ENCODE peak calls at places on chromosomes 6 and 20, in four cellular contexts. W, S, X and P are unnamed samples.

GRCh38 chr6:14037402-14038277 is 79.9 kb upstream of the CD83 start:
- DNase-seq in W (peak; percentile 27), S (no peak), X (no peak), P (no peak)

GRCh38 chr6:163282672-163283071 is 131.8 kb upstream of the QKI start:
- DNase-seq in W (no peak), S (no peak), X (no peak), P (no peak)

GRCh38 chr6:45951771-45952529 is 63.7 kb downstream of the CLIC5 start:
- DNase-seq in W (no peak), S (no peak), X (no peak), P (no peak)

GRCh38 chr20:51480507-51481270 is 61.8 kb downstream of the NFATC2 start:
- DNase-seq in W (no peak), S (no peak), X (no peak), P (no peak)

GRCh38 chr6:134846865-134847264 is 103.0 kb downstream of the ALDH8A1 start:
- DNase-seq in W (no peak), S (no peak), X (no peak), P (no peak)

GRCh38 chr6:116405147-116405546 is 34.4 kb downstream of the DSE start:
- DNase-seq in W (no peak), S (no peak), X (no peak), P (no peak)

GRCh38 chr6:155183095-155183494 is 80.7 kb upstream of the CLDN20 start:
- DNase-seq in W (no peak), S (no peak), X (no peak), P (no peak)

GRCh38 chr20:37308098-37309050 is 18.9 kb downstream of the MANBAL start:
- DNase-seq in W (no peak), S (no peak), X (no peak), P (no peak)

GRCh38 chr6:9789201-9789600 is 625.7 kb downstream of the TFAP2A start:
- DNase-seq in W (no peak), S (no peak), X (no peak), P (no peak)

GRCh38 chr6:29968130-29968529 is 25.8 kb downstream of the HLA-A start:
- DNase-seq in W (no peak), S (peak; percentile 40), X (peak; percentile 35), P (no peak)

GRCh38 chr6:135180458-135181332 is at the start of gene MYB:
- DNase-seq in W (peak; percentile 95), S (no peak), X (no peak), P (no peak)

GRCh38 chr20:50305636-50306477 is 115.2 kb downstream of the CEBPB start:
- DNase-seq in W (no peak), S (no peak), X (peak; percentile 98), P (no peak)

GRCh38 chr20:36030143-36030542 is 61.8 kb downstream of the CNBD2 start:
- DNase-seq in W (no peak), S (no peak), X (no peak), P (no peak)

GRCh38 chr20:41023549-41023948 is 5.1 kb upstream of the TOP1 start:
- DNase-seq in W (no peak), S (no peak), X (no peak), P (no peak)

GRCh38 chr6:152680151-152680550 is 17.5 kb upstream of the MYCT1 start:
- DNase-seq in W (no peak), S (no peak), X (no peak), P (no peak)

GRCh38 chr6:158706369-158706982 is 56.6 kb downstream of the SYTL3 start:
- DNase-seq in W (peak; percentile 71), S (peak; percentile 80), X (peak; percentile 52), P (no peak)

GRCh38 chr20:63855363-63856110 is 5.8 kb upstream of the ABHD16B start:
- DNase-seq in W (no peak), S (no peak), X (no peak), P (no peak)

GRCh38 chr6:17839526-17839925 is 132.8 kb upstream of the NUP153 start:
- DNase-seq in W (no peak), S (no peak), X (no peak), P (no peak)

GRCh38 chr6:85111481-85112001 is 338.3 kb upstream of the NT5E start:
- DNase-seq in W (no peak), S (no peak), X (no peak), P (no peak)

GRCh38 chr6:121677551-121677950 is 242.1 kb downstream of the GJA1 start:
- DNase-seq in W (no peak), S (no peak), X (no peak), P (no peak)

GRCh38 chr6:135826225-135826804 is 25.2 kb upstream of the PDE7B start:
- DNase-seq in W (no peak), S (no peak), X (no peak), P (no peak)

GRCh38 chr6:111604259-111605099 is 1.2 kb downstream of the TRAF3IP2 start:
- DNase-seq in W (no peak), S (no peak), X (no peak), P (no peak)

GRCh38 chr6:19845271-19846046 is 8.3 kb downstream of the ID4 start:
- DNase-seq in W (no peak), S (no peak), X (no peak), P (no peak)
- TF ChIP-seq POLR2AphosphoS5 in W (no peak), S (no peak), X (no peak), P (no peak)

DNA sequence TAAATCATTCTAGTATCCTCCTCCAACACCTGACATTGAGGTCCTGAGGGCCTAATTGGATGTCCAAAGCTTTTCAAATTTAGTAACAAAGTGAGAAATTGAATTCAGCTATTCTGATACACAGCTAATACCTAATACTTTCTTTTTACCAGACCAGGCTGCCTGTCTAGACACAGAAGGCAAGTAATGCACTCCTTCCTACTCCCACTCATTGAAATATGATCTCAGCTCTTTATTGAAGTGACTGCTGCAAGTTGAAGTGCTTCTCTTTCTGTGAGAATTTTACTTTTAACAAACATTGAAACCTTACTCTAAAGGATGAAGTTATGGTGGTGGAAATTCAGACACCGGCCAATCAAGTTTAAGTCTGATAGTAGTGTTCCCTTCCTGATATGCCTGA is 90.8 kb upstream of the OGFRL1 start:
- DNase-seq in W (no peak), S (no peak), X (no peak), P (no peak)
- TF ChIP-seq TCF7L2 in W (no peak), S (no peak), X (no peak), P (no peak)

DNA sequence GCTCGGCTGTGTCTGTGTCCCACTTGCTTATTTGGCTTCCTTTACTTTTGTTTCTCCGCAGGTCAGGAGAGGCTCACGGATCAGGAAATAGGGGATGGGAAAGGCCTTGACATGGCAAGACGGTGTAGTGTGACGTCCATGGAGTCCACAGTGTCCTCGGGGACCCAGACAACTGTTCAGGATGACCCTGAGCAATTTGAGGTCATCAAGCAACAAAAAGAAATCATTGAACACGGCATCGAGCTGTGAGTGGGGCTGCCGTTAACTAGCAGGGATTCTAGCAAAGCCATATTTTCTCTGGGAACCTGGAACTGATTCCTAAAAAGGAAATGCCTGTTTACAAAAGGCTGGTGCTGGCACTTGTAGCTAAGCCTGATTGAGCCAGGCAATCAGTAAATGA is 54.4 kb downstream of the ARFGEF2 start:
- DNase-seq in W (no peak), S (no peak), X (no peak), P (no peak)
- TF ChIP-seq POLR2AphosphoS5 in W (no peak), S (no peak), X (no peak), P (no peak)

DNA sequence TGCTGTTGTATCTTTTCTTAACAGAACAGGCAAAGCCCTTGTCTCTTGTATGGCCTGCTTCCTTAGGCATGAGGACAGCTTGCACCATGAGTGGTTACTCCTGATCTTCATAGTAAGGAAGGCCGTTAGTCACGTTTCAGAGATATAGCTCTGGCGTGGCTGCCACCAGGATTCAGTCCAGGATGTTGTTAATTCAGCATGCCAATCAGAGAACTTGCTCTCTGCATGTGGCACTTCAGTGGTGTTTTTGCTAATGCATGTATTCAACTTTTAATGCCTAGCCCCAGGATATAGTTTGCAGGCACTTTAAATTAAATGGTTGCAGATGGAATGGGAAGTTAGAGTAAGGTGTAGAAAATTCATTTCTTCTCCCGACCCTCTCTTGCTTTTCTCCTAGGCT is 20.0 kb downstream of the ARFGEF2 start:
- DNase-seq in W (no peak), S (no peak), X (no peak), P (no peak)
- TF ChIP-seq TCF7L2 in W (no peak), S (no peak), X (no peak), P (no peak)

GRCh38 chr6:89308525-89309400 is 6.3 kb downstream of the GABRR2 start:
- DNase-seq in W (no peak), S (no peak), X (no peak), P (no peak)
- TF ChIP-seq POLR2AphosphoS5 in W (no peak), S (no peak), X (no peak), P (no peak)

GRCh38 chr20:15596220-15596875 is 976.9 kb downstream of the KIF16B start:
- DNase-seq in W (no peak), S (no peak), X (no peak), P (no peak)
- TF ChIP-seq TCF7L2 in W (no peak), S (no peak), X (no peak), P (no peak)